ENCODE peak calls at places on chromosomes 13 and 19, in six cellular contexts. K, D, I, Z, A and W are unnamed samples. For H4K20me1, the result is how much of the 10 kb centered on the place peaks cover.

GRCh38 chr13:67278230-67278629 is 48.1 kb upstream of the PCDH9 start:
- DNase-seq in Z (peak), I (peak), K (no peak), A (no peak), D (peak), W (peak)

GRCh38 chr19:58474291-58474996 is 1.7 kb upstream of the ZNF446 start:
- DNase-seq in A (no peak), K (no peak), D (peak), I (peak), Z (peak), W (no peak)

GRCh38 chr19:34452671-34453253 is 24.6 kb downstream of the UBA2 start:
- DNase-seq in Z (peak), D (peak), I (peak), A (no peak), K (no peak), W (no peak)

GRCh38 chr13:38176664-38177063 is 173.0 kb upstream of the UFM1 start:
- DNase-seq in K (no peak), D (no peak), Z (no peak), A (no peak), I (no peak), W (no peak)

GRCh38 chr13:60162096-60162495 is 1.6 kb downstream of the DIAPH3 start:
- DNase-seq in D (peak), K (no peak), Z (peak), I (no peak), A (peak), W (no peak)

GRCh38 chr19:32669205-32669785 is 5.7 kb downstream of the ANKRD27 start:
- DNase-seq in K (no peak), Z (no peak), A (no peak), I (no peak), D (no peak), W (no peak)

GRCh38 chr13:80047406-80047805 is 293.5 kb downstream of the SPRY2 start:
- DNase-seq in I (peak), Z (peak), A (no peak), K (no peak), D (peak), W (peak)

GRCh38 chr13:85772379-85772778 is 26.8 kb downstream of the SLITRK6 start:
- DNase-seq in A (no peak), K (no peak), Z (no peak), D (peak), I (peak), W (peak)

GRCh38 chr19:290539-291521 is at the start of gene PLPP2:
- DNase-seq in D (no peak), Z (peak), I (peak), A (no peak), K (peak), W (no peak)

GRCh38 chr19:18802354-18802753 is 11.2 kb upstream of the COMP start:
- DNase-seq in A (no peak), Z (no peak), D (no peak), I (no peak), K (peak), W (no peak)

GRCh38 chr13:114124921-114125320 is 7.5 kb downstream of the RASA3 start:
- DNase-seq in I (peak), D (peak), Z (peak), K (no peak), A (no peak), W (peak)

GRCh38 chr19:45800009-45800553 is 7.4 kb upstream of the DMWD start:
- DNase-seq in K (no peak), I (peak), D (peak), A (no peak), Z (peak), W (no peak)

GRCh38 chr13:82634946-82635345 is 1247.3 kb downstream of the SLITRK1 start:
- DNase-seq in D (peak), I (peak), Z (peak), A (no peak), K (no peak), W (peak)

GRCh38 chr13:23842406-23842805 is 46.8 kb downstream of the MIPEP start:
- DNase-seq in I (no peak), A (no peak), Z (no peak), K (peak), D (no peak), W (no peak)

GRCh38 chr19:51572908-51573307 is 1.8 kb downstream of the ZNF175 start:
- DNase-seq in A (peak), I (peak), K (no peak), D (peak), Z (peak), W (peak)

GRCh38 chr13:25898991-25899390 is 152.8 kb downstream of the SHISA2 start:
- DNase-seq in D (no peak), K (no peak), Z (no peak), A (no peak), I (no peak), W (no peak)

GRCh38 chr19:58555920-58556632 is 1.2 kb upstream of the CHMP2A start:
- DNase-seq in A (no peak), I (no peak), D (no peak), Z (no peak), K (no peak), W (no peak)

GRCh38 chr13:74770361-74770760 is 636.2 kb upstream of the KLF12 start:
- DNase-seq in A (no peak), D (peak), Z (peak), I (peak), K (no peak), W (peak)

GRCh38 chr13:76792680-76793334 is 93.4 kb downstream of the KCTD12 start:
- DNase-seq in A (peak), I (peak), Z (peak), K (no peak), D (peak), W (peak)

GRCh38 chr19:48135411-48135810 is 24.8 kb upstream of the PLA2G4C start:
- DNase-seq in K (no peak), Z (peak), D (no peak), A (peak), I (no peak), W (no peak)

GRCh38 chr19:30046522-30046921 is 104.5 kb downstream of the URI1 start:
- DNase-seq in A (no peak), Z (peak), I (no peak), D (peak), K (peak), W (peak)

GRCh38 chr19:19546751-19547162 is 8.7 kb downstream of the CILP2 start:
- DNase-seq in K (no peak), A (no peak), Z (no peak), D (no peak), I (no peak), W (no peak)

GRCh38 chr19:3873151-3873550 is 4.3 kb upstream of the ZFR2 start:
- DNase-seq in K (no peak), A (no peak), Z (no peak), D (no peak), I (no peak), W (no peak)

GRCh38 chr13:73417012-73417615 is 358.3 kb downstream of the KLF5 start:
- DNase-seq in A (no peak), K (peak), D (no peak), I (no peak), Z (peak), W (peak)

GRCh38 chr19:21751379-21751778 is 16.0 kb downstream of the ZNF100 start:
- DNase-seq in K (no peak), I (peak), D (peak), Z (peak), A (no peak), W (no peak)

GRCh38 chr19:4374451-4375163 is 25.7 kb downstream of the SH3GL1 start:
- DNase-seq in K (no peak), A (peak), Z (peak), I (peak), D (peak), W (peak)

GRCh38 chr13:51549050-51549449 is 35.2 kb upstream of the WDFY2 start:
- DNase-seq in A (no peak), Z (no peak), D (no peak), K (no peak), I (no peak), W (no peak)

GRCh38 chr13:110137677-110138008 is 169.3 kb downstream of the COL4A1 start:
- DNase-seq in I (no peak), K (peak), Z (peak), A (no peak), D (no peak), W (peak)

GRCh38 chr19:4504297-4504701 is 14.0 kb downstream of the PLIN4 start:
- DNase-seq in D (no peak), K (no peak), A (no peak), I (no peak), Z (no peak), W (no peak)

GRCh38 chr19:48737360-48737998 is 2.9 kb downstream of the RASIP1 start:
- DNase-seq in A (peak), I (no peak), K (peak), D (no peak), Z (no peak), W (no peak)

GRCh38 chr13:109816112-109816978 is 30.0 kb upstream of the IRS2 start:
- DNase-seq in Z (peak), K (no peak), A (no peak), I (no peak), D (no peak), W (peak)

GRCh38 chr19:14127176-14127575 is 9.2 kb downstream of the ASF1B start:
- DNase-seq in K (no peak), D (no peak), I (no peak), A (no peak), Z (no peak), W (no peak)

GRCh38 chr13:106490887-106491321 is 44.6 kb downstream of the EFNB2 start:
- DNase-seq in D (no peak), I (no peak), A (peak), K (no peak), Z (no peak), W (no peak)

GRCh38 chr19:13833330-13834265 is 38.4 kb downstream of the ZSWIM4 start:
- DNase-seq in K (peak), D (peak), I (peak), A (peak), Z (peak), W (peak)

GRCh38 chr13:85381082-85381481 is 418.1 kb downstream of the SLITRK6 start:
- DNase-seq in A (no peak), Z (no peak), D (no peak), K (no peak), I (no peak), W (peak)

GRCh38 chr19:903266-903797 is 9.7 kb downstream of the R3HDM4 start:
- DNase-seq in Z (no peak), I (peak), K (peak), A (no peak), D (peak), W (no peak)

GRCh38 chr19:50794074-50794777 is 4.0 kb downstream of the ACP4 start:
- DNase-seq in A (no peak), Z (peak), I (no peak), D (no peak), K (no peak), W (peak)

GRCh38 chr19:28430214-28430613 is 782.7 kb downstream of the UQCRFS1 start:
- DNase-seq in Z (no peak), K (no peak), D (no peak), A (no peak), I (no peak), W (no peak)

DNA sequence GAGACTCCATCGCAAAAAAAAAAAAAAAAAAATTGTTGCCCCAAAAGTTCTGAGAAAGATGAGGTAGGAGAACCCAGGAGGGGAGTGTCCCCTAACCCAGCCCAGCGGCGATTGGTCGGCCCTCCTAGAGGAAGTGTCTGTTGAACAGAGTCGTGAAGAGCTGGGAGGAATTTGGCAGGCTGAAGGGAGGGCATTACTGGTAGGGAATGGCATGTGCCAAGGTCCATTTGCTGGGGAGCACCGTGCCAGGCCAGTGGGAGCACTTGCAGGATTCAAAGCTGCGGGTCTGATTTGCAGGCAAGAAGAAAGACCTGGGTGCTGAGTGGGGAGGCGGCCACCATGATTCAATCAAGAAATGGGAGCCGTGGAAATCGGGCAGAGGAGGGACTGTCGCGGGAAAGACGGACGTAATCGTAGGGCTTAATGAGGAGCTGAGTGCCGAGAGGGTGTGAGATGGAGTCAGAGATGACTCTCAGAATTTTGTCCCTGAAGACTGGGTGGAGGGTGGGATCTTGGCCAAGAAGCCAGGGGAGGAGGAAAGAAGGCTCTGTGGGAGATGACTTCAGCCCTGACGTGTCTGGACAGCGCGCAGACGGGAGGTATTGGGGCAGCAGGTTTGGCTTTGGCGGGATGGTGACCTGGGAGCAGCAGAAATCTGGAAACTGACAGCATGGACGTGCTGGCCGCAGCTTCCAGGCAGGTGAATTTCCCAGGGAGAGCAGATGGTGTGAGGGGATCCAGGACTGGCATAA is 15.4 kb downstream of the CERS4 start:
- DNase-seq in Z (peak), D (no peak), K (no peak), A (no peak), I (no peak), W (no peak)
- H4K20me1 ChIP-seq in Z (under half), D (under half), K (half or more), A (under half), I (under half), W (under half)

DNA sequence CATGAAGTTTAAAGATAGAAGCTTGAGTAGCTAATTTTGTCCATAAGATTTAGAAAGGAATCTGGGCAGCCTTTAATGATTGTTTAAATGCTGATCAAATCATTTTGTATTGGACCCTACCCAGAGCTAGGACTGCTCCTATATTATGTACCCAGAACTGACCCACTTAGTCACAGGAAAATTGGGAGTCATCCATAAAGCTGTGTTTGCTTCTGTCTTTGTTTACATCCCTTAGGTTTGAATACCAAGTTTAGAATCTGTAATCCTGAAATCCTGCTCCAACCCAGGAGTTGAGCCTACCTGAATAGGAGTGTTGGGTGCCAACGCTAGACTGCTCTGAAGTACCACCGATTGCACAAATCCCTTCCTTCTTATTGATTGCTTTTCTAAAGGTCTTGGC is 23.8 kb downstream of the LCP1 start:
- DNase-seq in A (no peak), K (no peak), D (no peak), Z (no peak), I (no peak), W (no peak)
- H4K20me1 ChIP-seq in A (under half), K (under half), D (under half), Z (under half), I (under half), W (under half)

DNA sequence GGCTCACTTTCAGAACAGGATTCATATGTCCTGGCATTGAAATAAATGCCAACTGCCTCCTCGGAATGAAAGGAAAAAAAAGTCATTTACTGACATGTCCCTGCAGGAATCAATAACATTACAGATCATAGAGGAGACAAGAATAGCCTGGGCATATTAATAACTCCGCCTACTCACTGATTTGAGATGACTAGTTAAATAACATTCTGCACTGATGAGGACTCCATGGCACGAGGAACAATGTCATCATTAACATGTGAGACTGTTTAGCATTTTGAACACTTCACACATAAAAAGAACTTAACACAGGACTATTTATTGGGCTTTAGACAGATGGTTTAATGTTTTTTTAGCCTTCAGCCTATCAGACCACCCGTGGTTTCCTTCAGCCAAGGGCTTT is 170.1 kb downstream of the OLFM4 start:
- DNase-seq in K (no peak), A (no peak), I (no peak), Z (no peak), D (no peak), W (no peak)
- H4K20me1 ChIP-seq in K (under half), A (under half), I (under half), Z (under half), D (under half), W (under half)

GRCh38 chr13:111165611-111166010 is 50.5 kb downstream of the ARHGEF7 start:
- DNase-seq in Z (no peak), A (no peak), D (no peak), K (no peak), I (no peak), W (no peak)
- H4K20me1 ChIP-seq in Z (under half), A (under half), D (half or more), K (half or more), I (under half), W (under half)

DNA sequence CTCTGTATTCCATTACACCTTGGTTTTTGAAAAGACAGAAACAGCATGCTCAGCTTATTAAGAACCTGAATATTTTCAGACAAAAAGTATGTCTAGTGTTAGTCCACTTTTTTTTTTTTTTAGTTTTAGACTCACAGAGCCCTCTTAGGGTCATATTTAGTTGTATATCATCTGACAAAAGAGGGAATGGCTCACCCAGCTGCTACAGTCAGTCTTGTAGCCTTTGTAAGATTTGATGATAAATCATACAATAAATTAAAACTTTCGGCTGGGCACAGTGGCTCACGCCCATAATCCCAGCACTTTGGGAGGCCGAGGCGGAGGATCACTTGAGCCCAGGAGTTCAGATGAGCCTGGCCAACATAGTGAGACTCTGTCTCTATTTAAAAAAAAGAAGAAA is 43.7 kb upstream of the LDLR start:
- DNase-seq in K (no peak), Z (no peak), D (no peak), I (no peak), A (no peak), W (no peak)
- H4K20me1 ChIP-seq in K (under half), Z (under half), D (under half), I (under half), A (under half), W (under half)

DNA sequence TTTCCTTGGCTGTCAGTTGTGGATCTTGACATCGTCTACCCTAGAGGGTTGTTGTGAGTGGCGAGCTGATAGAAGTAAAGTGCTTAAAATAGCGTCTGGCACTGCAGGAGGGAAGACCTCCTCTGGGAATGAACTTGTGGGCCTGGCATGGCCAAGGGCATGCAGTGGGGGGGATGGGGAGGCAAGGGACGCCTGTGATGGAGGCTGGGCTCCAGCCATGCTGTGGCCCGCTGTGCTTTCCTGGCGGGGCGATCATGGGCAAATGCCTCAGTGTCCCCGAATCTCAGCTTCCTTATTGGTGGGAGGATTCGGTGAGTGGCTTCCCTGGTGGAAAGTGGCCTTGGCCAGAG is 10.7 kb downstream of the CARM1 start:
- DNase-seq in A (no peak), Z (no peak), D (no peak), I (no peak), K (no peak), W (no peak)
- H4K20me1 ChIP-seq in A (under half), Z (under half), D (half or more), I (under half), K (half or more), W (under half)